ENCODE peak calls at places on chromosomes 5 and 9, in seven cellular contexts. A is hippocampal formation, W is transverse colon, Y is T-helper 2 cell, K is dorsolateral prefrontal cortex, Z is osteocyte, M is iris pigment epithelial cell. G is an unnamed sample.

GRCh38 chr5:139401546-139401945 is 2.3 kb downstream of the SPATA24 start:
- DNase-seq in A (no peak), W (no peak), Y (no peak), K (no peak), Z (no peak), M (no peak), G (no peak)

GRCh38 chr5:151280443-151280842 is 23.1 kb downstream of the SLC36A3 start:
- DNase-seq in A (no peak), W (no peak), Y (no peak), K (no peak), Z (no peak), M (no peak), G (no peak)

GRCh38 chr5:96220610-96221390 is 212.2 kb downstream of the PCSK1 start:
- DNase-seq in A (no peak), W (no peak), Y (no peak), K (no peak), Z (no peak), M (peak), G (no peak)

GRCh38 chr5:172820046-172820767 is 13.8 kb upstream of the ERGIC1 start:
- DNase-seq in A (no peak), W (peak), Y (no peak), K (peak), Z (no peak), M (no peak), G (no peak)

GRCh38 chr9:5832543-5833529 is at the start of gene ERMP1:
- DNase-seq in A (peak), W (peak), Y (peak), K (peak), Z (peak), M (peak), G (peak)

GRCh38 chr5:15946026-15946425 is 233.6 kb downstream of the MARCHF11 start:
- DNase-seq in A (no peak), W (no peak), Y (no peak), K (no peak), Z (no peak), M (no peak), G (no peak)

GRCh38 chr5:52989781-52990530 is 804 bp downstream of the ITGA2 start:
- DNase-seq in A (peak), W (peak), Y (peak), K (peak), Z (no peak), M (peak), G (no peak)

GRCh38 chr9:132266017-132266416 is 88.8 kb downstream of the SETX start:
- DNase-seq in A (no peak), W (no peak), Y (no peak), K (no peak), Z (no peak), M (no peak), G (no peak)

GRCh38 chr5:5665225-5666075 is 243.0 kb downstream of the ICE1 start:
- DNase-seq in A (no peak), W (no peak), Y (no peak), K (no peak), Z (no peak), M (no peak), G (no peak)

GRCh38 chr5:32170303-32171170 is 3.6 kb downstream of the GOLPH3 start:
- DNase-seq in A (no peak), W (no peak), Y (no peak), K (no peak), Z (no peak), M (peak), G (no peak)

GRCh38 chr5:148336704-148337435 is 1.5 kb downstream of the SPINK9 start:
- DNase-seq in A (no peak), W (no peak), Y (no peak), K (no peak), Z (no peak), M (no peak), G (no peak)

GRCh38 chr9:35903049-35903448 is 3.0 kb upstream of the HRCT1 start:
- DNase-seq in A (no peak), W (no peak), Y (peak), K (no peak), Z (peak), M (peak), G (peak)

GRCh38 chr9:106716820-106717219 is 146.1 kb upstream of the ZNF462 start:
- DNase-seq in A (no peak), W (no peak), Y (no peak), K (no peak), Z (no peak), M (peak), G (no peak)

GRCh38 chr9:138045541-138046490 is 168.2 kb downstream of the CACNA1B start:
- DNase-seq in A (no peak), W (no peak), Y (no peak), K (peak), Z (peak), M (no peak), G (no peak)

GRCh38 chr9:129725841-129726251 is 27.0 kb downstream of the PTGES start:
- DNase-seq in A (peak), W (no peak), Y (no peak), K (no peak), Z (no peak), M (no peak), G (no peak)

GRCh38 chr5:54205453-54205852 is 104.9 kb downstream of the ARL15 start:
- DNase-seq in A (no peak), W (no peak), Y (no peak), K (no peak), Z (no peak), M (no peak), G (no peak)

GRCh38 chr5:157004893-157005551 is 42.0 kb upstream of the TIMD4 start:
- DNase-seq in A (no peak), W (no peak), Y (no peak), K (no peak), Z (no peak), M (peak), G (no peak)

GRCh38 chr9:131578778-131579504 is 33.6 kb downstream of the PRRT1B start:
- DNase-seq in A (no peak), W (peak), Y (peak), K (no peak), Z (no peak), M (no peak), G (peak)

GRCh38 chr5:103425686-103426454 is 136.7 kb downstream of the NUDT12 start:
- DNase-seq in A (no peak), W (no peak), Y (no peak), K (no peak), Z (no peak), M (peak), G (no peak)

GRCh38 chr5:146441896-146442295 is 5.2 kb upstream of the TCERG1 start:
- DNase-seq in A (no peak), W (no peak), Y (no peak), K (no peak), Z (no peak), M (peak), G (no peak)

GRCh38 chr5:12141496-12141895 is 237.2 kb upstream of the CTNND2 start:
- DNase-seq in A (no peak), W (no peak), Y (no peak), K (no peak), Z (no peak), M (no peak), G (no peak)

GRCh38 chr9:20823051-20823450 is 139.0 kb downstream of the FOCAD start:
- DNase-seq in A (no peak), W (no peak), Y (no peak), K (no peak), Z (no peak), M (no peak), G (no peak)

GRCh38 chr5:111223086-111223789 is 946 bp upstream of the CAMK4 start:
- DNase-seq in A (no peak), W (no peak), Y (no peak), K (peak), Z (no peak), M (peak), G (no peak)

GRCh38 chr9:75653750-75654149 is 236.7 kb upstream of the PCSK5 start:
- DNase-seq in A (no peak), W (no peak), Y (no peak), K (no peak), Z (no peak), M (no peak), G (no peak)

GRCh38 chr9:34492051-34492450 is 30.7 kb downstream of the ENHO start:
- DNase-seq in A (no peak), W (no peak), Y (no peak), K (no peak), Z (no peak), M (no peak), G (no peak)

G was measured in KG1.